ENCODE peak calls at places on chromosome 4, in seven cellular contexts. P is adipocyte; B is aorta; N is spleen; I is IMR-90; D is CD8-positive, alpha-beta memory T cell; Q is astrocyte. H is an unnamed sample. For H3K27me3, the result is how much of the 10 kb centered on the place peaks cover.

GRCh38 chr4:108982786-108983185 is 219.9 kb upstream of the ETNPPL start:
- DNase-seq in P (peak), Q (no peak), D (no peak), I (no peak), N (no peak), B (no peak), H (no peak)

GRCh38 chr4:10063544-10064300 is 42.4 kb upstream of the SLC2A9 start:
- DNase-seq in Q (peak), N (no peak), I (peak), P (peak), B (peak), D (no peak), H (no peak)

GRCh38 chr4:62449538-62449937 is 1249.4 kb downstream of the ADGRL3 start:
- DNase-seq in D (no peak), B (no peak), Q (no peak), I (no peak), P (no peak), N (no peak), H (no peak)

GRCh38 chr4:5719329-5720055 is 8.5 kb downstream of the EVC start:
- DNase-seq in B (no peak), I (peak), N (no peak), Q (no peak), D (no peak), P (peak), H (no peak)

GRCh38 chr4:176587920-176588319 is 204.8 kb downstream of the VEGFC start:
- DNase-seq in D (no peak), B (no peak), P (peak), N (no peak), Q (peak), I (peak), H (peak)

GRCh38 chr4:175813841-175814240 is 1.8 kb upstream of the GPM6A start:
- DNase-seq in P (no peak), N (no peak), B (no peak), Q (no peak), D (no peak), I (no peak), H (no peak)

GRCh38 chr4:48074657-48075056 is 58.1 kb downstream of the NIPAL1 start:
- DNase-seq in Q (no peak), D (no peak), I (no peak), P (no peak), B (no peak), N (no peak), H (no peak)

GRCh38 chr4:129342820-129343219 is 246.9 kb downstream of the C4orf33 start:
- DNase-seq in N (no peak), Q (peak), D (no peak), B (no peak), I (peak), P (peak), H (peak)

GRCh38 chr4:156606444-156607197 is 365.0 kb downstream of the PDGFC start:
- DNase-seq in B (no peak), Q (peak), P (no peak), N (no peak), I (peak), D (no peak), H (no peak)

GRCh38 chr4:57077550-57078311 is 32.5 kb downstream of the IGFBP7 start:
- DNase-seq in N (no peak), Q (peak), P (peak), D (no peak), I (peak), B (no peak), H (peak)

GRCh38 chr4:150199056-150199455 is 120.8 kb downstream of the DCLK2 start:
- DNase-seq in N (no peak), I (no peak), Q (no peak), P (no peak), D (no peak), B (no peak), H (no peak)

GRCh38 chr4:26899991-26900390 is 39.4 kb downstream of the STIM2 start:
- DNase-seq in I (no peak), B (no peak), Q (no peak), N (no peak), D (no peak), P (no peak), H (no peak)

GRCh38 chr4:177558995-177559394 is 116.8 kb upstream of the AGA start:
- DNase-seq in N (no peak), D (no peak), B (no peak), P (no peak), Q (no peak), I (no peak), H (no peak)

GRCh38 chr4:186029731-186030421 is 39.1 kb upstream of the TLR3 start:
- DNase-seq in B (peak), D (no peak), N (no peak), I (peak), P (peak), Q (peak), H (peak)

GRCh38 chr4:20423420-20423819 is 171.7 kb downstream of the SLIT2 start:
- DNase-seq in B (no peak), N (no peak), D (no peak), P (no peak), I (no peak), Q (no peak), H (no peak)

GRCh38 chr4:56655209-56655626 is 25.9 kb downstream of the HOPX start:
- DNase-seq in D (no peak), N (peak), P (peak), B (no peak), I (peak), Q (peak), H (peak)

GRCh38 chr4:186807809-186808634 is 84.4 kb upstream of the FAT1 start:
- DNase-seq in D (no peak), I (no peak), N (no peak), B (no peak), Q (peak), P (peak), H (no peak)

GRCh38 chr4:185254434-185254833 is 45.0 kb downstream of the SNX25 start:
- DNase-seq in Q (peak), I (peak), B (no peak), D (peak), P (no peak), N (no peak), H (no peak)

GRCh38 chr4:152360045-152360410 is 175.9 kb downstream of the FBXW7 start:
- DNase-seq in P (peak), I (peak), Q (no peak), N (no peak), D (no peak), B (no peak), H (no peak)

GRCh38 chr4:122836941-122837340 is 10.3 kb downstream of the FGF2 start:
- DNase-seq in I (peak), N (no peak), Q (peak), P (no peak), D (no peak), B (no peak), H (no peak)

GRCh38 chr4:40308528-40309122 is 26.5 kb upstream of the CHRNA9 start:
- DNase-seq in Q (no peak), N (no peak), P (no peak), I (no peak), D (no peak), B (no peak), H (no peak)

GRCh38 chr4:164824581-164824980 is 52.4 kb upstream of the APELA start:
- DNase-seq in B (no peak), D (no peak), N (no peak), Q (no peak), I (no peak), P (no peak), H (no peak)

GRCh38 chr4:76856183-76856969 is 41.6 kb downstream of the SOWAHB start:
- DNase-seq in D (no peak), P (peak), B (no peak), I (peak), N (no peak), Q (peak), H (peak)

GRCh38 chr4:124948976-124949597 is 236.6 kb upstream of the ANKRD50 start:
- DNase-seq in I (peak), D (no peak), P (no peak), Q (peak), B (no peak), N (no peak), H (no peak)

GRCh38 chr4:84780719-84781118 is 185.8 kb downstream of the WDFY3 start:
- DNase-seq in N (no peak), I (no peak), P (no peak), Q (no peak), D (no peak), B (no peak), H (no peak)

GRCh38 chr4:24594887-24595286 is 10.5 kb upstream of the DHX15 start:
- DNase-seq in Q (peak), D (no peak), I (peak), N (no peak), B (no peak), P (peak), H (peak)

GRCh38 chr4:26033389-26033788 is 119.4 kb downstream of the SMIM20 start:
- DNase-seq in I (no peak), P (no peak), D (no peak), B (no peak), Q (no peak), N (no peak), H (no peak)

GRCh38 chr4:57943672-57944071 is 833.5 kb upstream of the IGFBP7 start:
- DNase-seq in I (no peak), Q (no peak), B (peak), P (no peak), D (no peak), N (peak), H (no peak)

GRCh38 chr4:7183161-7183560 is 9.2 kb upstream of the SORCS2 start:
- DNase-seq in I (no peak), N (no peak), D (no peak), P (no peak), B (no peak), Q (no peak), H (peak)

DNA sequence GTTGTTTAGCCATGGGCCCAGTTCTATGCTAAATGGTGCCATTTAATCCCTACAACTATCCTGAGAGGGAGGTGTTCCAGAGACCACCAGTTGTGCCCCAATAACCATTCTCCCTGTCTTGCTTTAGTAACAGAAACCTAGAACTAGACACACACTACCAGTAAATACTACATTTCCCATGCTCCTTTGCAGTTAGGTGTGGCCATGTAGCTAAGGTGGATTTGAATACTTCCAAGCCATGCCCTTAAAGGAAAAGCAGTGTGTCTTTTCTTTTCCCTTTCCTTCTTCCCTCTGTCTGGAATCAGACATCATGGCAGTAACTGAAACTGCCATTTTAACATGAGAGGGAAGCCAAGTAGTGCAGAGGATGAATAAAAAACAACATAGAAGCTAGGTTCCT is 90.9 kb upstream of the TMEM33 start:
- DNase-seq in D (no peak), B (no peak), Q (no peak), I (no peak), P (no peak), N (no peak), H (no peak)
- H3K27me3 ChIP-seq in D (under half), B (under half), Q (under half), I (under half), P (under half), N (under half), H (under half)

GRCh38 chr4:3723232-3723642 is 42.9 kb upstream of the ADRA2C start:
- DNase-seq in D (no peak), Q (no peak), N (no peak), I (no peak), P (no peak), B (peak), H (no peak)

GRCh38 chr4:3721627-3722026 is 44.6 kb upstream of the ADRA2C start:
- DNase-seq in N (no peak), B (peak), I (no peak), D (no peak), P (no peak), Q (no peak), H (no peak)

GRCh38 chr4:3721186-3721585 is 45.0 kb upstream of the ADRA2C start:
- DNase-seq in N (no peak), P (no peak), D (no peak), B (no peak), Q (no peak), I (no peak), H (no peak)

GRCh38 chr4:3724319-3725231 is 41.6 kb upstream of the ADRA2C start:
- DNase-seq in P (no peak), D (no peak), B (no peak), N (no peak), I (no peak), Q (no peak), H (no peak)

GRCh38 chr4:3722446-3723231 is 43.5 kb upstream of the ADRA2C start:
- DNase-seq in B (no peak), P (no peak), D (no peak), N (no peak), Q (no peak), I (no peak), H (no peak)
- H3K27me3 ChIP-seq in B (under half), P (half or more), D (under half), N (half or more), Q (under half), I (half or more), H (half or more)

DNA sequence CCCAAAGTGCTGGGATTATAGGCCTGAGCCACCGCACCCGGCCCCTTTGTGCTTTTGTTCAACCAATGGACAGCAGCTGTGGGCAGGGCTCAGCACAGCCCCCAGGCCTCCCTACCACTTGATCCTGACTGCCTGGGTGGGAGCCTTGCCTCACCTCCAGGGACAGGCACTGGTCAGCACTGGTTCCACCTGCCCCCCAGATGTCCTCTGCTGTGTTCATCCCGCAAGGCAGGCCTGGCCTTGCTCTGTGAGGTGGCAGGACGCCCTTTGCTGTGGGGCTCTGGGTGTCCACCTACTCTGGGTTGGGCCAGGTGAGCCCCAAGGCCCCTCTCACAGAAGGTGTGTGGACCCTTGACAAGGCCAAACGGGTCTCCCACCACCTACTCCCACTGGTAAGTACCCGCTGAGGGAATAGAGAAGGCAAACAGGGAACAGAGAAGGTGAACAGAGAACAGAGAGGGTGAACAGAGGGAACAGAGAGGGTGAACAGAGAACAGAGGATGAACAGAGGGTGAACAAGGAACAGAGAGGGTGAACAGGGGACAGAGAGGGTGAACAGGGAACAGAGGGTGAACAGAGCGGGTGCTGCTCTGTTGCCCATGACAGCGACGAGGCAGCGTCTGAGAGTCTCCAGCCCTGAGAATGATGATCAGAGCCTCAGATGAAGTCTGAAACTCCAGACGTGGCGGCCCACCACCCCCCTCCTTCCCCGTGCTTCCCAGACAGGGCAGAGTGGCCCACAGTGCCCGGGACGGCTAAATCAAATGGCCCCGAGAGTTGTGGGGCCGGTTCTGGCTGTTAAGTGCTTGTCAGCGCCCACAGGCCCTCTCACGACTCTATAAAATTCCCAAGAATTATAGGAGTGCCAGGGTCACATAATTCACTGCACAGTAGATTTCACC is 55.0 kb upstream of the NKX1-1 start:
- DNase-seq in D (no peak), Q (no peak), P (no peak), N (peak), I (no peak), B (no peak), H (peak)
- H3K27me3 ChIP-seq in D (under half), Q (under half), P (half or more), N (half or more), I (half or more), B (under half), H (under half)

GRCh38 chr4:83535520-83535944 is 376 bp upstream of the GPAT3 start:
- DNase-seq in P (peak), B (peak), D (no peak), I (peak), Q (peak), N (peak), H (peak)
- H3K27me3 ChIP-seq in P (under half), B (under half), D (under half), I (under half), Q (under half), N (half or more), H (under half)

GRCh38 chr4:80322716-80323115 is 12.8 kb upstream of the CFAP299 start:
- DNase-seq in N (no peak), Q (peak), B (no peak), P (peak), D (no peak), I (peak), H (peak)

GRCh38 chr4:80321341-80321740 is 14.2 kb upstream of the CFAP299 start:
- DNase-seq in B (no peak), D (no peak), P (no peak), Q (no peak), I (no peak), N (peak), H (no peak)

GRCh38 chr4:80321776-80322175 is 13.8 kb upstream of the CFAP299 start:
- DNase-seq in D (no peak), I (no peak), Q (no peak), N (peak), P (no peak), B (no peak), H (no peak)

GRCh38 chr4:80324171-80324570 is 11.4 kb upstream of the CFAP299 start:
- DNase-seq in N (no peak), P (no peak), D (no peak), Q (no peak), B (no peak), I (no peak), H (no peak)
- H3K27me3 ChIP-seq in N (under half), P (under half), D (under half), Q (under half), B (under half), I (under half), H (under half)

GRCh38 chr4:1406416-1406945 is at the start of gene NKX1-1:
- DNase-seq in D (no peak), P (no peak), B (no peak), N (no peak), Q (no peak), I (no peak), H (peak)
- H3K27me3 ChIP-seq in D (under half), P (half or more), B (under half), N (half or more), Q (half or more), I (half or more), H (half or more)

GRCh38 chr4:1522606-1523005 is 116.4 kb upstream of the NKX1-1 start:
- DNase-seq in D (no peak), Q (no peak), N (peak), P (no peak), B (no peak), I (no peak), H (no peak)

GRCh38 chr4:1521821-1522361 is 115.6 kb upstream of the NKX1-1 start:
- DNase-seq in D (no peak), I (no peak), Q (no peak), P (no peak), B (peak), N (peak), H (no peak)

GRCh38 chr4:1518997-1519700 is 112.9 kb upstream of the NKX1-1 start:
- DNase-seq in D (no peak), N (peak), B (peak), Q (no peak), P (no peak), I (no peak), H (no peak)

GRCh38 chr4:1517592-1518411 is 111.6 kb upstream of the NKX1-1 start:
- DNase-seq in N (peak), D (no peak), I (no peak), B (peak), P (no peak), Q (no peak), H (no peak)

DNA sequence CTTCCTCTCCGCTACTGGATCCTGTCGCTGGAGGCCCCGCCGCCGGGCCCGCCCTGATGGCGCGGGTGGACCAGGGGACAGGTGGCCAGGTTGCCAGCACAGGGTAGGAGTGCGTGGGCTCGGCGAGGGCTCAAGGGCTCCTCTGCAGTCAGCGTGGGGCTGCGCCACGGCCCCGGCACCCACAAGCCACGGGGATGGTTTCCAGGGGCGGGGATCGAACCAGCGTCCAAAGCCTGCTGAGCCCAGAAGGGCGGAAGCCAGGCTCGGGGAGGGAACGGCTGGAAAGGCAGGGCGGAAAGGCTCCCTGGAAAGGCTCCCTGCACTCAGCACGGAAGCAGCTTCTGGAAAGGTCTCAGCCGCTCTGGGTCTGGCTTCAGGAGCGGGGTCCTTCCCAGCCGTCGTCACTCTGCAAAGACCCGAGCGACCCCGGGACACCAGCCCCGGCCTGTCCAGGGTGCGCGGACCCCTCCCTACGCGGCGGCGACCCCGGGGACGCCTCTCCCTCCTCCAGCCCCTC is 114.0 kb upstream of the NKX1-1 start:
- DNase-seq in N (peak), I (no peak), B (no peak), D (no peak), P (no peak), Q (no peak), H (no peak)
- H3K27me3 ChIP-seq in N (half or more), I (half or more), B (under half), D (under half), P (half or more), Q (under half), H (under half)